ENCODE peak calls at places on chromosomes 4 and X, in ten cellular contexts. Q is activated T-cell treated with anti-CD3 and anti-CD28 coated beads for 1 hour, B is aorta, E is NCI-H774, K is left cardiac atrium, F is hypothalamus, V is mesenchymal stem cell, U is AG08395, X is GM23248, J is GDM1. M is an unnamed sample.

GRCh38 chr4:21067351-21067750 is 367.1 kb downstream of the PACRGL start:
- DNase-seq in Q (no peak), V (no peak), B (no peak), K (no peak), E (no peak), X (no peak), F (no peak), U (no peak), J (no peak), M (no peak)

GRCh38 chr4:172776203-172776896 is 392.3 kb upstream of the GALNT7 start:
- DNase-seq in B (no peak), F (no peak), V (no peak), K (no peak), U (no peak), X (no peak), J (no peak), E (no peak), Q (no peak), M (no peak)

GRCh38 chr4:53855886-53856260 is 208.5 kb downstream of the CHIC2 start:
- DNase-seq in X (peak), J (no peak), V (no peak), K (no peak), B (no peak), Q (no peak), E (no peak), U (peak), F (no peak), M (no peak)

GRCh38 chr4:23904639-23905061 is 14.8 kb upstream of the PPARGC1A start:
- DNase-seq in K (no peak), U (no peak), Q (no peak), J (no peak), X (no peak), V (no peak), E (no peak), F (no peak), B (no peak), M (no peak)

GRCh38 chr4:92307156-92307555 is 3.4 kb downstream of the GRID2 start:
- DNase-seq in K (no peak), Q (no peak), X (no peak), U (no peak), E (no peak), J (no peak), V (no peak), B (no peak), F (no peak), M (no peak)

GRCh38 chr4:81836716-81837115 is 365.0 kb upstream of the RASGEF1B start:
- DNase-seq in J (no peak), E (no peak), F (no peak), B (no peak), V (no peak), U (no peak), X (no peak), K (no peak), Q (no peak), M (no peak)

GRCh38 chr4:23382880-23383279 is 507.0 kb downstream of the PPARGC1A start:
- DNase-seq in K (no peak), V (peak), F (no peak), B (no peak), U (no peak), X (no peak), E (no peak), J (no peak), Q (no peak), M (no peak)

GRCh38 chrX:11899091-11899490 is 141.1 kb downstream of the MSL3 start:
- DNase-seq in F (no peak), V (peak), B (no peak), X (no peak), J (no peak), K (no peak), U (no peak), Q (no peak), E (no peak), M (no peak)

GRCh38 chrX:132482632-132483031 is 6.2 kb downstream of the MBNL3 start:
- DNase-seq in J (no peak), E (no peak), B (no peak), U (no peak), F (no peak), X (no peak), V (no peak), Q (no peak), K (no peak), M (no peak)

GRCh38 chr4:69823481-69824186 is 36.3 kb downstream of the SULT1E1 start:
- DNase-seq in K (no peak), J (peak), V (peak), X (peak), U (peak), B (no peak), E (peak), F (no peak), Q (peak), M (no peak)

GRCh38 chr4:25955705-25956104 is 41.7 kb downstream of the SMIM20 start:
- DNase-seq in V (no peak), Q (no peak), X (no peak), U (no peak), F (no peak), J (no peak), E (no peak), K (no peak), B (no peak), M (no peak)

GRCh38 chr4:11931266-11931665 is 502.6 kb upstream of the HS3ST1 start:
- DNase-seq in B (no peak), F (no peak), K (no peak), V (no peak), Q (no peak), X (no peak), U (no peak), E (no peak), J (no peak), M (no peak)

GRCh38 chr4:152255437-152255836 is 280.5 kb downstream of the FBXW7 start:
- DNase-seq in V (peak), E (no peak), K (no peak), B (no peak), Q (peak), U (peak), F (no peak), J (no peak), X (peak), M (no peak)

GRCh38 chrX:13652256-13653021 is 502 bp upstream of the TCEANC start:
- DNase-seq in K (no peak), F (no peak), X (peak), B (no peak), Q (no peak), J (no peak), U (peak), E (no peak), V (peak), M (no peak)

GRCh38 chrX:95058815-95059214 is 1384.8 kb downstream of the FAM133A start:
- DNase-seq in K (no peak), E (no peak), Q (no peak), F (no peak), V (peak), B (no peak), X (peak), J (no peak), U (peak), M (no peak)

GRCh38 chr4:71294301-71294700 is 44.5 kb upstream of the SLC4A4 start:
- DNase-seq in J (no peak), F (no peak), U (no peak), X (peak), Q (no peak), V (no peak), B (no peak), E (no peak), K (no peak), M (no peak)

GRCh38 chr4:6546681-6547447 is 28.1 kb upstream of the MAN2B2 start:
- DNase-seq in F (no peak), V (peak), Q (peak), U (peak), J (peak), E (peak), K (peak), X (peak), B (no peak), M (peak)

GRCh38 chrX:31021537-31021936 is 50.3 kb downstream of the FTHL17 start:
- DNase-seq in J (no peak), F (no peak), V (no peak), X (no peak), U (no peak), Q (no peak), E (no peak), B (no peak), K (no peak), M (no peak)

GRCh38 chr4:128427832-128428366 is 140.3 kb upstream of the PGRMC2 start:
- DNase-seq in F (no peak), E (no peak), K (peak), J (no peak), X (peak), U (peak), Q (no peak), V (peak), B (no peak), M (no peak)

GRCh38 chr4:10582059-10582686 is 102.4 kb downstream of the CLNK start:
- DNase-seq in U (no peak), X (peak), V (peak), K (no peak), B (no peak), Q (no peak), J (no peak), E (peak), F (no peak), M (no peak)

GRCh38 chr4:3461515-3462291 is 1.4 kb upstream of the DOK7 start:
- DNase-seq in V (no peak), B (peak), E (no peak), J (no peak), Q (no peak), K (peak), X (no peak), F (no peak), U (no peak), M (no peak)

GRCh38 chr4:46441116-46441859 is 51.4 kb upstream of the GABRA2 start:
- DNase-seq in X (no peak), Q (no peak), B (no peak), K (no peak), U (no peak), F (no peak), V (peak), J (no peak), E (no peak), M (no peak)

GRCh38 chr4:3418029-3418762 is 23.6 kb upstream of the HGFAC start:
- DNase-seq in Q (no peak), E (no peak), V (no peak), F (no peak), J (no peak), X (no peak), B (peak), U (no peak), K (peak), M (no peak)

GRCh38 chrX:29948653-29949052 is 266.7 kb upstream of the MAGEB2 start:
- DNase-seq in E (no peak), J (no peak), U (no peak), V (peak), Q (no peak), F (no peak), X (no peak), K (no peak), B (no peak), M (no peak)

GRCh38 chr4:187782425-187782824 is 213.1 kb upstream of the ZFP42 start:
- DNase-seq in X (no peak), K (no peak), J (no peak), E (no peak), B (no peak), F (no peak), V (no peak), U (no peak), Q (no peak), M (no peak)

GRCh38 chr4:63742882-63743281 is 666.4 kb downstream of the TECRL start:
- DNase-seq in J (no peak), B (no peak), K (no peak), U (no peak), X (no peak), F (no peak), E (no peak), Q (no peak), V (no peak), M (no peak)

GRCh38 chrX:10379848-10380247 is 223.1 kb downstream of the CLCN4 start:
- DNase-seq in U (no peak), B (no peak), X (no peak), K (no peak), J (no peak), F (no peak), E (no peak), V (peak), Q (no peak), M (no peak)

GRCh38 chrX:85052636-85053343 is 49.1 kb downstream of the APOOL start:
- DNase-seq in X (peak), B (no peak), F (no peak), E (no peak), K (no peak), J (no peak), V (peak), Q (no peak), U (peak), M (no peak)

GRCh38 chr4:53619431-53619830 is 28.1 kb upstream of the LNX1 start:
- DNase-seq in Q (no peak), J (no peak), F (no peak), K (no peak), B (no peak), X (no peak), E (no peak), V (no peak), U (no peak), M (no peak)

GRCh38 chr4:88007304-88008132 is at the start of gene PKD2:
- DNase-seq in B (peak), Q (peak), F (peak), J (peak), V (peak), E (peak), K (peak), X (peak), U (peak), M (no peak)

GRCh38 chrX:19156223-19156622 is 34.0 kb upstream of the ADGRG2 start:
- DNase-seq in J (no peak), X (peak), K (no peak), F (no peak), B (no peak), Q (no peak), V (no peak), E (no peak), U (no peak), M (no peak)

GRCh38 chr4:139488442-139488841 is 34.5 kb downstream of the RAB33B start:
- DNase-seq in F (no peak), E (no peak), X (no peak), B (no peak), Q (no peak), K (no peak), J (no peak), U (no peak), V (no peak), M (no peak)

GRCh38 chr4:139300431-139301142 is 718 bp upstream of the NAA15 start:
- DNase-seq in J (no peak), Q (no peak), X (peak), K (no peak), E (no peak), U (peak), V (peak), F (no peak), B (no peak), M (no peak)

GRCh38 chr4:186685744-186686143 is 37.9 kb downstream of the FAT1 start:
- DNase-seq in V (peak), E (no peak), Q (no peak), U (peak), J (no peak), K (no peak), F (no peak), X (peak), B (no peak), M (no peak)

GRCh38 chr4:85952982-85953650 is 406.7 kb downstream of the MAPK10 start:
- DNase-seq in V (no peak), U (no peak), Q (no peak), J (no peak), E (no peak), B (no peak), X (no peak), K (no peak), F (no peak), M (no peak)

GRCh38 chr4:106301393-106302084 is 14.5 kb downstream of the TBCK start:
- DNase-seq in Q (no peak), J (no peak), K (no peak), E (no peak), U (peak), F (no peak), V (no peak), X (peak), B (no peak), M (no peak)

GRCh38 chr4:119559044-119559647 is 69.5 kb downstream of the PDE5A start:
- DNase-seq in E (no peak), B (no peak), U (peak), Q (no peak), X (peak), J (no peak), F (no peak), K (no peak), V (peak), M (peak)

GRCh38 chr4:25159837-25160713 is at the start of gene SEPSECS:
- DNase-seq in U (peak), J (peak), X (peak), F (peak), Q (peak), V (peak), E (peak), B (peak), K (peak), M (peak)